ENCODE peak calls at places on chromosome 6, in four cellular contexts. One of them, this sample, is unnamed.

GRCh38 chr6:131222773-131223172 is 87.5 kb downstream of the AKAP7 start:
- DNase-seq in HepG2: no peak
- DNase-seq in K562: no peak
- DNase-seq in A549: no peak
- DNase-seq in this sample: no peak

GRCh38 chr6:159060107-159060506 is 15.3 kb upstream of the TAGAP start:
- DNase-seq in HepG2: no peak
- DNase-seq in K562: no peak
- DNase-seq in A549: no peak
- DNase-seq in this sample: no peak

GRCh38 chr6:53189554-53189953 is 40.9 kb upstream of the GCM1 start:
- DNase-seq in HepG2: no peak
- DNase-seq in K562: no peak
- DNase-seq in A549: no peak
- DNase-seq in this sample: no peak

GRCh38 chr6:389622-390021 is 1.9 kb upstream of the IRF4 start:
- DNase-seq in HepG2: no peak
- DNase-seq in K562: no peak
- DNase-seq in A549: no peak
- DNase-seq in this sample: no peak

GRCh38 chr6:99446076-99446475 is 21.0 kb upstream of the PNISR start:
- DNase-seq in HepG2: no peak
- DNase-seq in K562: no peak
- DNase-seq in A549: no peak
- DNase-seq in this sample: no peak

GRCh38 chr6:53282234-53282633 is 66.5 kb downstream of the ELOVL5 start:
- DNase-seq in HepG2: no peak
- DNase-seq in K562: no peak
- DNase-seq in A549: no peak
- DNase-seq in this sample: no peak

GRCh38 chr6:3205913-3206312 is 21.5 kb downstream of the TUBB2B start:
- DNase-seq in HepG2: no peak
- DNase-seq in K562: no peak
- DNase-seq in A549: no peak
- DNase-seq in this sample: no peak

GRCh38 chr6:41887355-41887754 is 7.8 kb downstream of the USP49 start:
- DNase-seq in HepG2: no peak
- DNase-seq in K562: no peak
- DNase-seq in A549: no peak
- DNase-seq in this sample: no peak

GRCh38 chr6:144467153-144467762 is 182.1 kb downstream of the UTRN start:
- DNase-seq in HepG2: no peak
- DNase-seq in K562: no peak
- DNase-seq in A549: no peak
- DNase-seq in this sample: no peak

GRCh38 chr6:146546440-146546839 is 2.8 kb downstream of the RAB32 start:
- DNase-seq in HepG2: peak; percentile 24
- DNase-seq in K562: no peak
- DNase-seq in A549: peak; percentile 15
- DNase-seq in this sample: no peak

GRCh38 chr6:56555438-56555872 is 87.2 kb downstream of the DST start:
- DNase-seq in HepG2: no peak
- DNase-seq in K562: no peak
- DNase-seq in A549: no peak
- DNase-seq in this sample: no peak

GRCh38 chr6:146990821-146991798 is 213.1 kb upstream of the STXBP5 start:
- DNase-seq in HepG2: peak; percentile 95
- DNase-seq in K562: peak; percentile 61
- DNase-seq in A549: peak; percentile 13
- DNase-seq in this sample: no peak

GRCh38 chr6:152575621-152576150 is 61.5 kb downstream of the SYNE1 start:
- DNase-seq in HepG2: no peak
- DNase-seq in K562: no peak
- DNase-seq in A549: no peak
- DNase-seq in this sample: no peak

GRCh38 chr6:166341464-166341863 is 881 bp downstream of the SFT2D1 start:
- DNase-seq in HepG2: no peak
- DNase-seq in K562: no peak
- DNase-seq in A549: no peak
- DNase-seq in this sample: no peak

GRCh38 chr6:40325041-40325440 is 262.1 kb downstream of the LRFN2 start:
- DNase-seq in HepG2: no peak
- DNase-seq in K562: no peak
- DNase-seq in A549: no peak
- DNase-seq in this sample: no peak

GRCh38 chr6:142165227-142165626 is 18.2 kb downstream of the VTA1 start:
- DNase-seq in HepG2: no peak
- DNase-seq in K562: no peak
- DNase-seq in A549: no peak
- DNase-seq in this sample: no peak

GRCh38 chr6:15408008-15408407 is 162.1 kb downstream of the JARID2 start:
- DNase-seq in HepG2: no peak
- DNase-seq in K562: no peak
- DNase-seq in A549: no peak
- DNase-seq in this sample: no peak

GRCh38 chr6:163900570-163900969 is 486.1 kb downstream of the QKI start:
- DNase-seq in HepG2: no peak
- DNase-seq in K562: no peak
- DNase-seq in A549: no peak
- DNase-seq in this sample: no peak

GRCh38 chr6:62808575-62809293 is 402.5 kb upstream of the FKBP1C start:
- DNase-seq in HepG2: no peak
- DNase-seq in K562: no peak
- DNase-seq in A549: no peak
- DNase-seq in this sample: no peak

GRCh38 chr6:46932526-46932925 is 10.8 kb upstream of the ADGRF5 start:
- DNase-seq in HepG2: no peak
- DNase-seq in K562: no peak
- DNase-seq in A549: no peak
- DNase-seq in this sample: no peak

GRCh38 chr6:152401978-152402377 is 235.2 kb downstream of the SYNE1 start:
- DNase-seq in HepG2: no peak
- DNase-seq in K562: no peak
- DNase-seq in A549: peak; percentile 74
- DNase-seq in this sample: no peak

GRCh38 chr6:156283091-156283490 is 494.1 kb upstream of the ARID1B start:
- DNase-seq in HepG2: no peak
- DNase-seq in K562: no peak
- DNase-seq in A549: no peak
- DNase-seq in this sample: no peak

GRCh38 chr6:158599635-158600034 is 39.7 kb downstream of the TMEM181 start:
- DNase-seq in HepG2: no peak
- DNase-seq in K562: no peak
- DNase-seq in A549: no peak
- DNase-seq in this sample: no peak

GRCh38 chr6:76972463-76972862 is 490.8 kb downstream of the HTR1B start:
- DNase-seq in HepG2: no peak
- DNase-seq in K562: no peak
- DNase-seq in A549: no peak
- DNase-seq in this sample: no peak

GRCh38 chr6:37024665-37025337 is 19.3 kb downstream of the FGD2 start:
- DNase-seq in HepG2: no peak
- DNase-seq in K562: no peak
- DNase-seq in A549: peak; percentile 49
- DNase-seq in this sample: no peak

GRCh38 chr6:161254126-161254753 is 19.6 kb downstream of the AGPAT4 start:
- DNase-seq in HepG2: no peak
- DNase-seq in K562: peak; percentile 32
- DNase-seq in A549: no peak
- DNase-seq in this sample: no peak

GRCh38 chr6:154247119-154247814 is 109.3 kb downstream of the IPCEF1 start:
- DNase-seq in HepG2: no peak
- DNase-seq in K562: no peak
- DNase-seq in A549: no peak
- DNase-seq in this sample: no peak

GRCh38 chr6:127520061-127520460 is 926 bp upstream of the MTCL3 start:
- DNase-seq in HepG2: no peak
- DNase-seq in K562: no peak
- DNase-seq in A549: no peak
- DNase-seq in this sample: no peak

GRCh38 chr6:30722280-30723112 is 2.3 kb downstream of the TUBB start:
- DNase-seq in HepG2: peak; percentile 82
- DNase-seq in K562: peak; percentile 81
- DNase-seq in A549: peak; percentile 56
- DNase-seq in this sample: peak; percentile 82

GRCh38 chr6:30719356-30719755 is 796 bp upstream of the TUBB start:
- DNase-seq in HepG2: no peak
- DNase-seq in K562: no peak
- DNase-seq in A549: no peak
- DNase-seq in this sample: no peak

GRCh38 chr6:30719791-30720737 is at the start of gene TUBB:
- DNase-seq in HepG2: peak; percentile 99
- DNase-seq in K562: peak; percentile 93
- DNase-seq in A549: peak; percentile 78
- DNase-seq in this sample: peak; percentile 97

GRCh38 chr6:30721198-30722024 is 1.3 kb downstream of the TUBB start:
- DNase-seq in HepG2: peak; percentile 80
- DNase-seq in K562: peak; percentile 94
- DNase-seq in A549: no peak
- DNase-seq in this sample: peak; percentile 81

GRCh38 chr6:30720738-30721197 is 616 bp downstream of the TUBB start:
- DNase-seq in HepG2: peak; percentile 57
- DNase-seq in K562: peak; percentile 79
- DNase-seq in A549: no peak
- DNase-seq in this sample: peak; percentile 54
- TF ChIP-seq HMGXB4 in HepG2: no peak
- TF ChIP-seq HMGXB4 in K562: peak; percentile 39
- TF ChIP-seq HMGXB4 in A549: no peak
- TF ChIP-seq HMGXB4 in this sample: peak; percentile 23

DNA sequence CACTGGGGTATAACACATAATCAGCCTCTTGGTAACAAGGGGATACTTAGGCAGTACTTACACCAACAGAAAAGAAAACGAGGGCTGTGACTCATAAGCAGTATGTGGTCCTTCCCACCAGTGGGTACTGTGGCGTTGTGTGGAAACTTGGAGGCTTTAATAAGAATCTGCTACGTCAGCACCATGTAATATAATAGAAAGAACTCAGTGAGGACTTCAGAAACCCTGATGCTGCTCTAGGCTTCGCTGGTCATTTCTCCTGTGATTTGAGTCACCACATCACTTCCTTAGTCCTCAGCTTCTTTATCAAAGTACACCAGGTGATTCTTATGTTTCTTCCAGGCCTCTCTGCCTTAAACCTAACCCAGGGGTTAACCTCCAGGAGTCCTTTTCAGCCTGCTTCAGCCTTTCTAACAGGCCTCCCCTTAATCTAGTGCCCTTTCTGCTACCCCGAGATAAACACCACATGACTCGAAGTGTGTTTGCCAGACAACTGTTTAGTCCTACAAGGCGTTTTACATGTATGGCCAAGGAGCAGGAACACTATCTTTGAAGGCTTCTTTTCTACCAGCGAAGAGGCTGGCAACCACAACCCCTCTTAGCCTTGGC is 68.5 kb downstream of the FYN start:
- DNase-seq in HepG2: no peak
- DNase-seq in K562: peak; percentile 80
- DNase-seq in A549: no peak
- DNase-seq in this sample: no peak
- TF ChIP-seq CTCF in HepG2: no peak
- TF ChIP-seq CTCF in K562: no peak
- TF ChIP-seq CTCF in A549: no peak
- TF ChIP-seq CTCF in this sample: no peak

DNA sequence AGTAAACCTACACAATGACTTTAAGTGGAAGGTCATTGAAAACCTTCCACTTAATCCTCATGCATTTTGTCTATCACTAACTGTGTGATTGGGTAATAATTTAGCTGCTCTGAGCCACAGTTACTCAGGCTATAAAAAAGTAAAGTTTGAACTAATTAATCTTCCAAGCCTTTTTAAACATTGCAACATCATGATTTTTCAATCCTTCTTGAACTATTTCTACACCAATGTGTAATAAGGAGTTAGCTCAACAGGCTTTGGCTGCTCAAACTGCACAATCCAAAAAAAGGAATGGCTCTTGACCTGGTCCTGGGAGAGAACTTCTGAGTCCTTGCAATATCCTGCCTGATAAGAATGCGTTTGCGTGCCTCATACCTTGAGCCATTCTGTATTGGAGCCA is 34.8 kb upstream of the FILIP1 start:
- DNase-seq in HepG2: no peak
- DNase-seq in K562: no peak
- DNase-seq in A549: no peak
- DNase-seq in this sample: no peak
- TF ChIP-seq HMGXB4 in HepG2: no peak
- TF ChIP-seq HMGXB4 in K562: no peak
- TF ChIP-seq HMGXB4 in A549: no peak
- TF ChIP-seq HMGXB4 in this sample: no peak

GRCh38 chr6:11164717-11165646 is 53.5 kb upstream of the ERVFRD-1 start:
- DNase-seq in HepG2: peak; percentile 54
- DNase-seq in K562: no peak
- DNase-seq in A549: no peak
- DNase-seq in this sample: no peak
- TF ChIP-seq CTCF in HepG2: peak; percentile 13
- TF ChIP-seq CTCF in K562: no peak
- TF ChIP-seq CTCF in A549: no peak
- TF ChIP-seq CTCF in this sample: no peak